ENCODE peak calls at places on chromosomes 1 and 21, in seven cellular contexts. F is PC-9, A is heart left ventricle, W is uterus, K is K562, T is vagina, U is upper lobe of right lung. Q is an unnamed sample. For H3K4me1, the result is how much of the 10 kb centered on the place peaks cover.

GRCh38 chr1:39160703-39161102 is 43.8 kb upstream of the MACF1 start:
- DNase-seq in F (no peak), A (no peak), W (no peak), K (no peak), T (no peak), U (no peak), Q (no peak)

GRCh38 chr1:180731131-180731530 is 99.3 kb downstream of the XPR1 start:
- DNase-seq in F (no peak), A (no peak), W (no peak), K (no peak), T (no peak), U (no peak), Q (no peak)

GRCh38 chr21:16454371-16454770 is 724.6 kb downstream of the USP25 start:
- DNase-seq in F (no peak), A (no peak), W (no peak), K (no peak), T (no peak), U (no peak), Q (no peak)

GRCh38 chr1:172397633-172398032 is 22.9 kb upstream of the C1orf105 start:
- DNase-seq in F (no peak), A (no peak), W (no peak), K (no peak), T (no peak), U (no peak), Q (no peak)

GRCh38 chr1:230140221-230141001 is 73.4 kb downstream of the GALNT2 start:
- DNase-seq in F (no peak), A (peak), W (peak), K (no peak), T (no peak), U (no peak), Q (no peak)

GRCh38 chr1:202213361-202214088 is 19.9 kb downstream of the LGR6 start:
- DNase-seq in F (no peak), A (no peak), W (no peak), K (peak), T (no peak), U (no peak), Q (no peak)

GRCh38 chr1:28580706-28581530 is 11.1 kb upstream of the RAB42 start:
- DNase-seq in F (peak), A (no peak), W (no peak), K (peak), T (no peak), U (peak), Q (no peak)

GRCh38 chr1:81797701-81798100 is 3.0 kb upstream of the ADGRL2 start:
- DNase-seq in F (no peak), A (no peak), W (no peak), K (no peak), T (no peak), U (no peak), Q (no peak)

GRCh38 chr1:98870959-98871903 is 133.4 kb downstream of the PLPPR5 start:
- DNase-seq in F (no peak), A (no peak), W (no peak), K (no peak), T (no peak), U (no peak), Q (no peak)

GRCh38 chr1:40383488-40384412 is 10.2 kb downstream of the SMAP2 start:
- DNase-seq in F (no peak), A (no peak), W (no peak), K (peak), T (no peak), U (no peak), Q (no peak)
- H3K4me1 ChIP-seq in F (under half), A (under half), W (under half), K (half or more), T (half or more), U (half or more), Q (under half)

DNA sequence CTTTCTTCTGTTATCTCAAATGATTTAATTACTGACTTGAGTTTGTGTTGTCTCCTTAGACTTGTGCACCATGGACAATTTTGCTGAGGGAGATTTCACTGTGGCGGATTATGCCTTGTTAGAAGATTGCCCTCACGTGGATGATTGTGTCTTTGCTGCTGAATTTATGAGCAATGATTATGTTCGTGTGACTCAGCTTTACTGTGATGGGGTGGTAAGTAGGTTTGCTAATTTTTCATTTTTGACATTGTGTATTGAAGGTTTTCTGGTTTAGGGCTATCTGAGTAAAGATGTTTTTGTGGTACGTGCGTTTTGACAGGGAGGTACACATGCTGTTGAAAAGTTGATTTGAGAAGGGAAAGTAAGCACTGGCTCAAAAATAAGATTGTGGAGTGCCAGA is 14.1 kb downstream of the TTC3 start:
- DNase-seq in F (no peak), A (no peak), W (no peak), K (peak), T (no peak), U (no peak), Q (no peak)
- TF ChIP-seq CTCF in F (no peak), A (peak), W (peak), K (peak), T (no peak), U (peak), Q (no peak)

GRCh38 chr21:46527801-46528200 is 69.1 kb downstream of the DIP2A start:
- DNase-seq in F (no peak), A (no peak), W (no peak), K (no peak), T (no peak), U (no peak), Q (no peak)

GRCh38 chr21:46537026-46537425 is 67.9 kb downstream of the S100B start:
- DNase-seq in F (no peak), A (no peak), W (no peak), K (no peak), T (no peak), U (no peak), Q (no peak)

DNA sequence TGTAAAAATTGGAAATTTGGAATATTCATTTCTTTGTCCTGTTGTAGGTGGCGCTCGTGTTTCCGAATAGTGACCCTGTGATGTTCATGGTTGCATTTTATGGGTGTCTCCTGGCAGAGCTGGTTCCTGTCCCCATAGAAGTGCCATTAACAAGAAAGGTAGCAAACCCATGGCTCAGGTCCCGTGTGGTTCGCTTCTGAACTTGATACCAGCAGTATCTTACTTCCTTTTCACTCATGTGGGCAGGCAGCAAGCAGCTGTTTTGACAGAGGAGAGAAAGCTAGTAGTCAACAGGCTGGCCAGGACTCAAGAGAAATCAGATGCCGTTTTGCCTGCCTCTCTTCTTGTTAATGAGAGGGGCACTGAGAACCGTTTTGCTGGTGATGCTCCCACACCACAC is 72.8 kb downstream of the S100B start:
- DNase-seq in F (no peak), A (no peak), W (no peak), K (no peak), T (no peak), U (no peak), Q (no peak)
- H3K4me3 ChIP-seq in F (no peak), A (no peak), W (no peak), K (no peak), T (no peak), U (no peak), Q (no peak)

GRCh38 chr1:89001510-89001909 is 9.1 kb upstream of the KYAT3 start:
- DNase-seq in F (no peak), A (no peak), W (no peak), K (no peak), T (no peak), U (no peak), Q (no peak)
- H3K4me1 ChIP-seq in F (under half), A (under half), W (under half), K (under half), T (under half), U (under half), Q (under half)

GRCh38 chr1:13228343-13228781 is 2.4 kb upstream of the PRAMEF18 start:
- DNase-seq in F (peak), A (no peak), W (no peak), K (peak), T (no peak), U (peak), Q (no peak)
- TF ChIP-seq CTCF in F (peak), A (peak), W (no peak), K (peak), T (no peak), U (peak), Q (peak)

GRCh38 chr1:214264196-214264595 is 16.8 kb upstream of the SMYD2 start:
- DNase-seq in F (no peak), A (no peak), W (no peak), K (no peak), T (no peak), U (no peak), Q (no peak)

GRCh38 chr1:214255509-214255908 is 25.4 kb upstream of the SMYD2 start:
- DNase-seq in F (no peak), A (no peak), W (no peak), K (no peak), T (no peak), U (no peak), Q (no peak)

GRCh38 chr1:214259353-214259982 is 21.5 kb upstream of the SMYD2 start:
- DNase-seq in F (no peak), A (no peak), W (no peak), K (no peak), T (no peak), U (no peak), Q (no peak)

GRCh38 chr1:214260561-214261205 is 20.3 kb upstream of the SMYD2 start:
- DNase-seq in F (no peak), A (no peak), W (no peak), K (no peak), T (no peak), U (no peak), Q (no peak)

DNA sequence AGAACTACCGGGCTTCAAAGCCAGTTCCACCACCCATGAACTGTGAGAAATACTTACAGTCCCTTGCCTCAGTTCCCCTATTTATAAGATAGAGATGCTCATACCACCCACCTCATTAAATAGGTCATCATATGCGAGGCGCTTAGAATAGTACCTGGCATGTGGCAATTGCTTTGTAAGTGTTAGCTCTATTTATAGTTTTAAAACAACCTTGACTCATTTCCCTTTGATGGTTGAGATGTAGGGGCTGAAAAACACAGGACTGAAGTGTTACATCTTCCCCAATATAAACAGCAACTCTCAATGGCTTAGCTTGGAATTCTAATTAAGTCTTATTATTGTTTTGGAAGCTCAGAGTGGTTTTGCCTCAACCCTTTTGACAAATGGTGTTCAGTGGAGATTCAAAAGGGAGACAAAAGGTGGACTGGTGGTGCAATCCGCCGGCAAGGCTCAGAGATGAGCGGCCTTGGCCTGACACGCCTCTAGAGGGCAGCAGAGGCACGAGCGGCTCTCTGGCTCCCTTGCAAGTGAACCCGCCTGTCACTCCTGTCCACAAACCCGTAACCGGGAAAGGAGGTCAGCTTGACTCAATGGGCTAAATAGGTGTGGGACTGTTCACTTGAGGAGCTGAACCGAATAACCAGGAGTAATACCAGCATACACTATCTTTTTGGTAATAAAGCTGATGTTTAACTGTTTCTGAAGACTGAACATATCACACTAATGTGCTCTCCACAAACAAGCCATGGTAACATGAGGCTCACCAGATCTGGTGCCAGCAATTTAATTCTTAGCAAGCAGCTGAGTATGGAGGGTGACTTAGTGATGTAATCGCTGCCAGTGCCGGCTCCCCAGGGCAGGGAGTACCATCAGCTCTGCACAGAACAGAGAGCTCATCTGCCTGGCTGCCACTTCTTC is 19.5 kb upstream of the SMYD2 start:
- DNase-seq in F (peak), A (peak), W (peak), K (peak), T (no peak), U (peak), Q (peak)
- H3K4me3 ChIP-seq in F (no peak), A (no peak), W (no peak), K (no peak), T (no peak), U (no peak), Q (no peak)

GRCh38 chr1:61451214-61451968 is 273.6 kb downstream of the TM2D1 start:
- DNase-seq in F (no peak), A (no peak), W (no peak), K (no peak), T (no peak), U (no peak), Q (no peak)

GRCh38 chr1:61449410-61449809 is 275.5 kb downstream of the TM2D1 start:
- DNase-seq in F (no peak), A (no peak), W (no peak), K (no peak), T (no peak), U (no peak), Q (no peak)

GRCh38 chr1:61452354-61452990 is 272.5 kb downstream of the TM2D1 start:
- DNase-seq in F (no peak), A (no peak), W (no peak), K (no peak), T (no peak), U (no peak), Q (no peak)

GRCh38 chr1:61448934-61449368 is 276.0 kb downstream of the TM2D1 start:
- DNase-seq in F (no peak), A (peak), W (peak), K (no peak), T (peak), U (no peak), Q (peak)

DNA sequence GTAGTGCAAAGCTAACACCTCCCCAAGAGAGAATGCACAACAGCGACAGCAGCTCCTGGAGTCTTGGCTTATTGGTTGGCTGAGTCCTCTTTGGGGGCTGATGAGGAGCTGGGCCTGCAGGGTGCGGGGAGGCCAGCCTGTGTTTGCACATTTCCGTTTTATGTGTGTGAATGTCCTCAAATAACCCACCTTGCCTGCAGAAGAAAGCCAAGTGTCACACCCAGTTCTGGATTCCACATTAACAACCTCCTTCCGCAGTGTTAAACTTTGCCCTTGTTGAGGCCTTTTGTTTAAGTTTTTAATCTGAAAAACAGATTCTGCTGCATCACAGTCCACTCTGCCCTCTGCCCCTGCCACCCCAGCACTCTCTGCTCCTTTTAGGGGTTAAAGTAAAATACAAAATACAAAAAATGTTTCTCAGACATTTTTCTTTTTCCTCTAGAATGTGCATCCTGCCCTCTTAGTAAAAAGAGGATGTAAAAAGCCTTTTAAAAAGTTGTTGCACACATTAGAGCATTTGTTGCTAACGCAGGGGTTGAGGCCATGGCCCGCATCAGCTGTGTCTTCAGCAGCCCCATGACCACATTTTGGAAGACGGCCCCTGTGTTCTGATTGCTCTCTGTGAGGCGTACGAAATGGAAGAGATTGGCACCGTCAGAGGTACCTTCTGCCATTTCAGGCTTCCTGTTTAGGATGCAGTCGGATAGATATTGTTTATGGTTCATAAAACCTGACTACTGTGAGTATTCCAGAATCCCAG is 274.3 kb downstream of the TM2D1 start:
- DNase-seq in F (no peak), A (peak), W (peak), K (no peak), T (no peak), U (no peak), Q (no peak)
- H3K4me1 ChIP-seq in F (under half), A (half or more), W (under half), K (under half), T (half or more), U (under half), Q (under half)

GRCh38 chr1:226455843-226456242 is 48.0 kb upstream of the PARP1 start:
- DNase-seq in F (no peak), A (no peak), W (no peak), K (no peak), T (no peak), U (no peak), Q (no peak)

GRCh38 chr1:226452981-226453380 is 45.1 kb upstream of the PARP1 start:
- DNase-seq in F (no peak), A (no peak), W (no peak), K (no peak), T (no peak), U (no peak), Q (no peak)

DNA sequence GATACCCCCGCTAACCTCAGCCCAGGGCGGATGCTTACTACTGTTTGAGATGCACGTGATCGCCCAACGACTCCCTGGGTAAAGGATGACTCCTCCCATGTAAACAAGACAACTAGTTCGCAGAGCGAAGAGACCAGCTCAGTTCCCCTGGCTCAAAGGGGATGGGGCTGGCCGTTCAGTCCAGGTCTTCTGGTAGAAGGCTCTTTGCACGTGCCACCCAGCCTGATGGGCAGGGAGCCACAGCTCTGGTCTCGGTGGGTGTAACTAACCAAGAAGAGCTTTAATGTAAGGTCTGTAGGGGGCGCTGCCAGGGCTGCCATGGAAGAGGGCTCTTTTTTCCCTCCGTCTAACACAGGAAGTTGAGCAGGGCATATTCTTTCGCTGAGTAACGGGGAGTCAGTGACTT is 49.4 kb upstream of the PARP1 start:
- DNase-seq in F (no peak), A (no peak), W (no peak), K (peak), T (no peak), U (no peak), Q (no peak)
- TF ChIP-seq CTCF in F (no peak), A (no peak), W (no peak), K (peak), T (no peak), U (peak), Q (no peak)